ENCODE peak calls at places on chromosome 1, in seven cellular contexts. B is uterus, J is SK-N-SH, P is astrocyte of the cerebellum, V is psoas muscle, L is lower leg skin, K is astrocyte. F is an unnamed sample.
A peak's percentile ranks its signal among the peaks of the same experiment; 100 is the strongest.

GRCh38 chr1:38455829-38456563 is 403.6 kb downstream of the RRAGC start:
- DNase-seq in B (no peak), P (no peak), K (peak; percentile 42), J (no peak), L (no peak), V (no peak), F (no peak)

GRCh38 chr1:111990878-111991760 is 1.7 kb upstream of the KCND3 start:
- DNase-seq in K (no peak), V (peak; percentile 66), B (peak; percentile 76), J (peak; percentile 69), P (no peak), L (peak; percentile 40), F (peak; percentile 81)

GRCh38 chr1:94899756-94900155 is 27.2 kb downstream of the CNN3 start:
- DNase-seq in L (no peak), P (no peak), V (no peak), J (no peak), K (no peak), B (no peak), F (no peak)

GRCh38 chr1:21278208-21278861 is 11.9 kb downstream of the ECE1 start:
- DNase-seq in P (no peak), L (no peak), B (no peak), K (peak; percentile 28), J (no peak), V (no peak), F (peak; percentile 73)

GRCh38 chr1:89589515-89589914 is 43.4 kb upstream of the LRRC8C start:
- DNase-seq in V (no peak), J (no peak), K (peak; percentile 68), B (no peak), P (peak; percentile 9), L (no peak), F (no peak)

GRCh38 chr1:25099343-25099951 is 132.9 kb downstream of the SYF2 start:
- DNase-seq in J (peak; percentile 80), B (no peak), L (no peak), V (no peak), K (no peak), P (no peak), F (no peak)

GRCh38 chr1:102897537-102897936 is 210.8 kb downstream of the COL11A1 start:
- DNase-seq in P (peak; percentile 60), L (no peak), V (no peak), K (peak; percentile 84), J (no peak), B (no peak), F (no peak)

GRCh38 chr1:91406773-91407389 is 2.2 kb upstream of the HFM1 start:
- DNase-seq in K (no peak), J (no peak), P (no peak), B (no peak), V (no peak), L (no peak), F (no peak)

GRCh38 chr1:51342591-51343206 is 12.3 kb upstream of the TTC39A start:
- DNase-seq in V (no peak), B (no peak), P (no peak), L (no peak), K (no peak), J (no peak), F (no peak)

GRCh38 chr1:228007054-228007800 is 429 bp downstream of the WNT3A start:
- DNase-seq in L (no peak), K (no peak), P (no peak), J (peak; percentile 48), V (no peak), B (no peak), F (peak; percentile 54)

GRCh38 chr1:217540321-217540720 is 90.6 kb downstream of the GPATCH2 start:
- DNase-seq in V (no peak), K (no peak), L (no peak), J (no peak), P (no peak), B (no peak), F (no peak)
- H3K4me3 ChIP-seq in V (no peak overlapping the region), K (no peak overlapping the region), L (no peak overlapping the region), J (no peak overlapping the region), P (no peak overlapping the region), B (no peak overlapping the region), F (no peak overlapping the region)

DNA sequence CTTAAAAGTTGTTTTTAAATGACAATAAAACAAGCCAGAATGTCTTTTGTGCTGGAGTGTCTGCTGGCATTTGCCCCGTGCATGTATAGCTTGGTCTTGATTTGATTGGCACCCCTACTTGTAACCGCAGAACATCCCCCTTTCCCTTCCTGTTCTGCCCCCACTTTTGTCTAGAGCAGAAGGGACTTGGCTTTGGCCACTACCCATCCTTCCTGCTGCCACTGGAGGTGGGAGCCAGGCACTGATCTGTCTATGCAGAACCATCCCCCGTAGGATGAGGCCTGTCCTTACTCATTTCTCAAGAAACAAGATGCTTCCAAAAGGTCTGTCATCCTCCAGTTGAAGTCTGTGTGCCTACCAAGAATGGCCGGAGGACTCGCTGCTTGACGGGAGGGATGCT is 1.2 kb upstream of the SLC27A3 start:
- DNase-seq in B (no peak), V (no peak), L (no peak), K (no peak), J (no peak), P (no peak), F (no peak)
- H3K4me3 ChIP-seq in B (no peak overlapping the region), V (no peak overlapping the region), L (no peak overlapping the region), K (no peak overlapping the region), J (no peak overlapping the region), P (no peak overlapping the region), F (peak overlapping the region; percentile 96)

GRCh38 chr1:113190930-113191329 is 117.9 kb downstream of the LRIG2 start:
- DNase-seq in K (no peak), P (no peak), V (no peak), L (no peak), J (no peak), B (no peak), F (no peak)
- H3K4me3 ChIP-seq in K (no peak overlapping the region), P (no peak overlapping the region), V (no peak overlapping the region), L (no peak overlapping the region), J (no peak overlapping the region), B (no peak overlapping the region), F (no peak overlapping the region)

GRCh38 chr1:8512504-8512903 is 194.6 kb downstream of the SLC45A1 start:
- DNase-seq in B (no peak), L (no peak), V (no peak), J (no peak), K (no peak), P (no peak), F (no peak)

GRCh38 chr1:8506447-8506846 is 188.5 kb downstream of the SLC45A1 start:
- DNase-seq in B (no peak), P (no peak), K (no peak), L (no peak), V (no peak), J (no peak), F (no peak)

GRCh38 chr1:8509579-8509978 is 191.7 kb downstream of the SLC45A1 start:
- DNase-seq in B (no peak), V (no peak), J (no peak), P (no peak), L (no peak), K (no peak), F (no peak)

GRCh38 chr1:8506995-8507615 is 189.2 kb downstream of the SLC45A1 start:
- DNase-seq in L (no peak), K (no peak), J (no peak), V (no peak), P (no peak), B (no peak), F (no peak)

DNA sequence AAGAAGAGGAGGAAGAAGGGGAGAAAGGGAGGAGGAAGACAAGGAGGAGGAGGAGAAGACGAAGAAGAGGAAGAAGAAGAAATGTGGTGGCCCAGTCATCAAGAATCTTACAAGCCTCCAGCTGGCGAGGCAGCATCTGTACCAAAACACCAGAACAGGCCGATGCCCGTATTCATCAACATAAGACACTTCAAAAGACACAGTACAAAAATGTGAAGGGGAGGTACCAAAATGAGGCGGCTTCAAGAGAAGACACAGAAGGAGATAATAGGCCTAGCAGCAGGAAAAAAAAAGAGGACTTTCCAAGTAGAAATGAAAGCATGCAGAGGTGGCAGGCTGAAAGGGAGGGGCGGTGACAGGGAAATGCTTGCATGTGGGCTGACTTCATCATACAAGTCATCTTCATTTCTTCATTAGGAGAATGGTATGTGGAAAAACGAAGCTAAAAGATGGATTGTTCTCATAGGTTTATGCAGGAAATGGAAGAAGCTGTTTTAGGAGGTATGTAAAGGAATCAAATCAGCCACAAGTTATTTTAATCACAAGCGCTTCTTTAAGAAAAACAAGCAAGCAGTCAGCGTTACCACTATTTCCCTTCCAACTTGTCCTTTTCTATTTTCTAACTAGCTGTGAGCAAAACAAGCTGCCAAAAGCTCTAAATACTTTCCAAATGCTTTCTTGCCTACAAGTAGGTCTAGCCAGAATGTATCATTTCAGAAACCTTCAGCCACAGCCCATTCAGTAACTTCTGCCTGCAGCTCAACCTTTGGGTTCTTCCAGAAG is 192.3 kb downstream of the SLC45A1 start:
- DNase-seq in P (peak; percentile 80), J (no peak), V (no peak), B (peak; percentile 53), K (peak; percentile 90), L (no peak), F (no peak)
- H3K4me3 ChIP-seq in P (peak overlapping the region; percentile 2), J (peak overlapping the region; percentile 35), V (peak overlapping the region; percentile 26), B (peak overlapping the region; percentile 0), K (peak overlapping the region; percentile 37), L (no peak overlapping the region), F (peak overlapping the region; percentile 58)

DNA sequence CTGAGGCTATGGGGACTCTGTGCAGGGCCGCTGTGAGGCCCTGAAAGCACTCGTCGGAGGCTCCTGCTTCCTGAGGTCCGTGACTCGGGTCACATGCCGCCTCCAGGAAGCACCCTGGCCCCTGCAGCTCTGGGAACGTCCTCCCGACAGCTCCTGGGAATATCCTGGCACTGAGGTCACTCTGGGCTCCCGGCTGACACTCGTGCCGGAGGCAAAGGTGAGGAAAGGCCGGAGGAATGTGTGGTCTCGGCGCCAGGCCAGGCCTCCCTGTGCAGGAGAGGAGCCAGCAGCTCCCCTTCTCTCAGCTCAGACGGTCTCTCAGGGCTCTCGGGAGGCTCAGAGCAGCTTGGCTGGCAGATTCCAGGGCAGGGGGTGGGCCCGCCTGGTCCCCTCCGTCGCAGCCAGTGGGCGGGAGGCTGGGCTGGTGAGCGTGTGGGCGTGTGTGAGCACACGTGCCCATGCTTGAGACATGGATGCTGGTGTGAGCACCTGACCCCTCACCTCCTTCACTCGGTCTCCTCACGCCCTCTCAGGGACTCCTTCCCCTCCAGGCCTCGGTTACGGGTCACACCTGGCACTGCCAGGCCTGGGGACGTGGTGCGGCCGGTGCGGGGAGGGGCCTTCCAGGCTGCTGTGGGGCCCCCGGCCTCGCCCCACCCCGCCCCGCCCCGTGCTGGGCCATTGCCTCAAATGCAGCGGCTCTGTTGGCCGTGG is 5.5 kb upstream of the RNF223 start:
- DNase-seq in L (no peak), J (peak; percentile 83), B (peak; percentile 71), K (peak; percentile 80), P (peak; percentile 77), V (peak; percentile 48), F (no peak)
- H3K4me3 ChIP-seq in L (no peak overlapping the region), J (peak overlapping the region; percentile 16), B (peak overlapping the region; percentile 8), K (peak overlapping the region; percentile 20), P (peak overlapping the region; percentile 7), V (peak overlapping the region; percentile 53), F (peak overlapping the region; percentile 65)

GRCh38 chr1:197144570-197145325 is 1.7 kb downstream of the ASPM start:
- DNase-seq in J (peak; percentile 12), P (no peak), V (no peak), L (no peak), B (no peak), K (peak; percentile 32), F (no peak)
- H3K4me3 ChIP-seq in J (peak overlapping the region; percentile 94), P (peak overlapping the region; percentile 67), V (no peak overlapping the region), L (no peak overlapping the region), B (no peak overlapping the region), K (peak overlapping the region; percentile 93), F (no peak overlapping the region)

F was measured in coronary artery.